ENCODE peak calls at places on chromosomes 5 and 9, in eight cellular contexts. E is endodermal cell, C is heart left ventricle, I is SJSA1, K is aorta, P is AG04450, L is transverse colon, B is A673. A is an unnamed sample. For H3K27me3, the result is how much of the 10 kb centered on the place peaks cover.

GRCh38 chr9:86655147-86655546 is 292.2 kb downstream of the GAS1 start:
- DNase-seq in E (no peak), C (no peak), I (no peak), K (no peak), P (no peak), L (no peak), B (peak), A (no peak)

GRCh38 chr9:123081824-123082223 is 48.4 kb downstream of the GPR21 start:
- DNase-seq in E (peak), C (no peak), I (no peak), K (no peak), P (no peak), L (no peak), B (peak), A (no peak)

GRCh38 chr9:121640076-121640475 is 11.4 kb upstream of the DAB2IP start:
- DNase-seq in E (peak), C (peak), I (no peak), K (peak), P (no peak), L (peak), B (peak), A (peak)

GRCh38 chr5:6773342-6774035 is 60.3 kb downstream of the TENT4A start:
- DNase-seq in E (no peak), C (no peak), I (no peak), K (no peak), P (no peak), L (no peak), B (peak), A (peak)

GRCh38 chr9:135476981-135477380 is 2.6 kb upstream of the PPP1R26 start:
- DNase-seq in E (no peak), C (no peak), I (no peak), K (no peak), P (no peak), L (no peak), B (no peak), A (no peak)

GRCh38 chr9:113879318-113879717 is 3.2 kb downstream of the ZNF618 start:
- DNase-seq in E (no peak), C (no peak), I (no peak), K (no peak), P (no peak), L (no peak), B (no peak), A (no peak)

GRCh38 chr5:157914389-157914788 is 55.4 kb upstream of the CLINT1 start:
- DNase-seq in E (no peak), C (no peak), I (no peak), K (no peak), P (no peak), L (no peak), B (no peak), A (no peak)

GRCh38 chr9:106678273-106678672 is 184.7 kb upstream of the ZNF462 start:
- DNase-seq in E (no peak), C (no peak), I (no peak), K (no peak), P (no peak), L (no peak), B (no peak), A (no peak)

GRCh38 chr5:28954074-28954473 is 1915.7 kb upstream of the CDH9 start:
- DNase-seq in E (no peak), C (no peak), I (no peak), K (no peak), P (no peak), L (no peak), B (peak), A (no peak)

GRCh38 chr9:75142208-75142607 is 53.9 kb downstream of the OSTF1 start:
- DNase-seq in E (no peak), C (no peak), I (no peak), K (no peak), P (no peak), L (no peak), B (no peak), A (no peak)

GRCh38 chr9:127878001-127878651 is 651 bp upstream of the AK1 start:
- DNase-seq in E (peak), C (no peak), I (peak), K (no peak), P (no peak), L (no peak), B (peak), A (no peak)

GRCh38 chr5:174401793-174402192 is 322.6 kb upstream of the MSX2 start:
- DNase-seq in E (no peak), C (no peak), I (no peak), K (no peak), P (no peak), L (no peak), B (no peak), A (no peak)

GRCh38 chr9:75200892-75201470 is 112.7 kb downstream of the OSTF1 start:
- DNase-seq in E (no peak), C (no peak), I (no peak), K (no peak), P (no peak), L (no peak), B (peak), A (no peak)

GRCh38 chr5:67972027-67972822 is 243.3 kb upstream of the PIK3R1 start:
- DNase-seq in E (no peak), C (no peak), I (no peak), K (no peak), P (no peak), L (no peak), B (no peak), A (no peak)

GRCh38 chr9:70563437-70564204 is 149.2 kb upstream of the KLF9 start:
- DNase-seq in E (no peak), C (no peak), I (no peak), K (peak), P (no peak), L (peak), B (no peak), A (no peak)

GRCh38 chr9:105369911-105370310 is 77.9 kb upstream of the FSD1L start:
- DNase-seq in E (no peak), C (no peak), I (no peak), K (no peak), P (no peak), L (no peak), B (no peak), A (no peak)

GRCh38 chr9:87973791-87974292 is 491 bp downstream of the CDK20 start:
- DNase-seq in E (peak), C (no peak), I (no peak), K (no peak), P (no peak), L (no peak), B (peak), A (no peak)

GRCh38 chr9:136609838-136610311 is 52.8 kb upstream of the EGFL7 start:
- DNase-seq in E (no peak), C (no peak), I (no peak), K (no peak), P (no peak), L (no peak), B (no peak), A (no peak)

GRCh38 chr5:154157483-154158378 is 32.8 kb upstream of the GALNT10 start:
- DNase-seq in E (peak), C (no peak), I (no peak), K (no peak), P (no peak), L (no peak), B (no peak), A (no peak)

GRCh38 chr5:52811067-52811749 is 23.5 kb downstream of the ITGA1 start:
- DNase-seq in E (no peak), C (no peak), I (no peak), K (peak), P (no peak), L (no peak), B (no peak), A (no peak)

GRCh38 chr9:98214811-98215210 is 22.4 kb upstream of the CORO2A start:
- DNase-seq in E (peak), C (no peak), I (no peak), K (peak), P (no peak), L (no peak), B (no peak), A (no peak)

GRCh38 chr5:68315679-68316271 is 100.2 kb downstream of the PIK3R1 start:
- DNase-seq in E (no peak), C (no peak), I (no peak), K (no peak), P (no peak), L (peak), B (no peak), A (no peak)

GRCh38 chr9:33190021-33190420 is 22.9 kb upstream of the B4GALT1 start:
- DNase-seq in E (no peak), C (no peak), I (no peak), K (no peak), P (no peak), L (no peak), B (no peak), A (no peak)

GRCh38 chr5:138869763-138870500 is 5.2 kb downstream of the LRRTM2 start:
- DNase-seq in E (no peak), C (no peak), I (no peak), K (no peak), P (no peak), L (no peak), B (no peak), A (peak)

GRCh38 chr9:38035873-38036272 is 33.2 kb downstream of the SHB start:
- DNase-seq in E (no peak), C (no peak), I (peak), K (no peak), P (peak), L (no peak), B (peak), A (no peak)

GRCh38 chr5:11293523-11293922 is 532.5 kb upstream of the DAP start:
- DNase-seq in E (no peak), C (no peak), I (no peak), K (no peak), P (no peak), L (no peak), B (no peak), A (no peak)

GRCh38 chr5:32210151-32210550 is 36.0 kb upstream of the GOLPH3 start:
- DNase-seq in E (no peak), C (no peak), I (no peak), K (no peak), P (no peak), L (no peak), B (no peak), A (no peak)

GRCh38 chr9:14151451-14151850 is 162.5 kb downstream of the NFIB start:
- DNase-seq in E (no peak), C (no peak), I (no peak), K (no peak), P (no peak), L (no peak), B (no peak), A (no peak)

GRCh38 chr9:89993678-89994630 is 389.1 kb downstream of the GADD45G start:
- DNase-seq in E (peak), C (peak), I (no peak), K (peak), P (no peak), L (peak), B (no peak), A (no peak)

GRCh38 chr9:120711841-120712538 is 2.3 kb downstream of the MEGF9 start:
- DNase-seq in E (no peak), C (no peak), I (no peak), K (no peak), P (no peak), L (no peak), B (no peak), A (no peak)

GRCh38 chr9:16119861-16120641 is 567.2 kb downstream of the CCDC171 start:
- DNase-seq in E (no peak), C (no peak), I (peak), K (no peak), P (no peak), L (no peak), B (no peak), A (no peak)

GRCh38 chr9:103530934-103531333 is 535.8 kb downstream of the CYLC2 start:
- DNase-seq in E (no peak), C (no peak), I (no peak), K (no peak), P (no peak), L (no peak), B (no peak), A (no peak)

GRCh38 chr5:107980923-107981748 is 310.4 kb upstream of the EFNA5 start:
- DNase-seq in E (no peak), C (no peak), I (no peak), K (no peak), P (peak), L (no peak), B (no peak), A (no peak)

GRCh38 chr5:160330212-160330611 is 17.8 kb upstream of the CCNJL start:
- DNase-seq in E (no peak), C (no peak), I (no peak), K (no peak), P (no peak), L (no peak), B (no peak), A (no peak)

DNA sequence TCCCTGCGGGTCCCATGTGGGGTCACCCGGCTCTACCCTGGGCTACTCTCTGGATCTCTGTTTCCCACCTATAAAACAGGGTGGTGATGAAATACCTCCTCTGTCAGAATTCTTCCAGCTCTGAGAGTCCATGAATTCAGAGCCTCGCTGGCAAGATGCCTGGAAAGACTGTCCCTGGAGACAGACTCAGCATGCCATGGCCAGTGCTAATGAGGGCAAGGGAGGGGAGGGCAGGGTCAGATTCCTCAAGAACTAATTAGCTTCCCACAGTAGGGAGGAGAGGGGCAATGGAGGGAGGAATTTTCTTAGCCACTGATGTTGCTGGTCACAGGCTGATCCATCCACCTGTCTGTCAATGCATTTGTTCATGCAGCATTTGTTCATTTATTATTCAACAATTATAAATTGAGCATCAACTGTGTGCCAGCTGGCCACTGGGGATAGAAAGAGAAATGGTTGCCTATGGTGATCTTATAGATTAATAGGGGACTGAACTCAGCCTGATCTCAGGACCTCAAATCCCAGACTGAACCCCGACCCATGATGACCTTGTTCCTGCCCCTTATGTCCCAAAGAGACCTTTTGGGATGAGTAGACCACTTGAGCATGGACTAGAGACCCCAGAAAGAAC is 4.7 kb downstream of the SYNPO start:
- DNase-seq in E (peak), C (peak), I (peak), K (peak), P (no peak), L (no peak), B (peak), A (no peak)
- H3K4me3 ChIP-seq in E (no peak), C (no peak), I (no peak), K (no peak), P (no peak), L (no peak), B (no peak), A (no peak)

GRCh38 chr9:130977811-130978221 is 31.2 kb upstream of the LAMC3 start:
- DNase-seq in E (no peak), C (peak), I (no peak), K (no peak), P (no peak), L (no peak), B (no peak), A (no peak)
- H3K27me3 ChIP-seq in E (under half), C (under half), I (under half), K (under half), P (under half), L (under half), B (under half), A (under half)

GRCh38 chr5:141427783-141428426 is 2.4 kb upstream of the PCDHGA12 start:
- DNase-seq in E (no peak), C (no peak), I (no peak), K (no peak), P (no peak), L (no peak), B (no peak), A (no peak)

GRCh38 chr5:141434006-141434405 is 3.7 kb downstream of the PCDHGA12 start:
- DNase-seq in E (no peak), C (no peak), I (no peak), K (no peak), P (no peak), L (no peak), B (no peak), A (no peak)

GRCh38 chr5:141431286-141431685 is 979 bp downstream of the PCDHGA12 start:
- DNase-seq in E (no peak), C (no peak), I (no peak), K (no peak), P (no peak), L (no peak), B (no peak), A (no peak)

GRCh38 chr5:141430332-141431113 is at the start of gene PCDHGA12:
- DNase-seq in E (no peak), C (peak), I (no peak), K (peak), P (no peak), L (no peak), B (peak), A (no peak)
- H3K4me3 ChIP-seq in E (no peak), C (peak), I (no peak), K (no peak), P (peak), L (no peak), B (no peak), A (peak)

GRCh38 chr5:133848306-133848924 is 120.0 kb downstream of the C5orf15 start:
- DNase-seq in E (no peak), C (no peak), I (no peak), K (no peak), P (no peak), L (no peak), B (no peak), A (no peak)

GRCh38 chr5:133847886-133848285 is 120.5 kb downstream of the C5orf15 start:
- DNase-seq in E (no peak), C (no peak), I (no peak), K (no peak), P (no peak), L (no peak), B (no peak), A (no peak)

GRCh38 chr5:133846478-133847226 is 121.8 kb downstream of the C5orf15 start:
- DNase-seq in E (no peak), C (no peak), I (no peak), K (no peak), P (no peak), L (no peak), B (no peak), A (no peak)

GRCh38 chr5:133849116-133849515 is 119.3 kb downstream of the C5orf15 start:
- DNase-seq in E (no peak), C (no peak), I (no peak), K (no peak), P (no peak), L (no peak), B (no peak), A (no peak)

GRCh38 chr5:133847301-133847700 is 121.1 kb downstream of the C5orf15 start:
- DNase-seq in E (no peak), C (no peak), I (no peak), K (no peak), P (no peak), L (no peak), B (no peak), A (no peak)
- H3K27me3 ChIP-seq in E (under half), C (under half), I (under half), K (under half), P (under half), L (under half), B (under half), A (under half)

DNA sequence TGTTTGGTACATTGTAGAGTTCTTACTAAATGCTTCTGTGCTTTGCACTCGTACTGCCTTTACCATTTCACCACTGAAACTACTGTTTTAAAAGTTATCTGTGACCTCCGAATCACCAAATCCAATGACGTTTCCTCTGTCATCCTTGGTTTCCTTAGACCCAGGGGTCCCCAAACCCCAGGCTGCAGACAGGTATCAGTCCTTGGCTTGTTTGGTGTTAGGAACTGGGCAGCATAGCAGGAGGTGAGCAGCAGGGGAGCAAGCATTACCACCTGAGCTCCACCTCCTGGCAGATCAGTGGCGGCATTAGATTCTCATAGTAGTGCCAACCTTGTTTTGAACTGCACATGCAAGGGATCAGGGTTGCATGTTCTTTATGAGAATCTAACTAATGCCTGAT is 26.8 kb upstream of the APC start:
- DNase-seq in E (peak), C (no peak), I (no peak), K (no peak), P (no peak), L (no peak), B (no peak), A (no peak)
- H3K4me3 ChIP-seq in E (peak), C (no peak), I (no peak), K (no peak), P (no peak), L (no peak), B (no peak), A (no peak)

GRCh38 chr5:137070521-137070920 is 428.6 kb downstream of the SPOCK1 start:
- DNase-seq in E (no peak), C (no peak), I (no peak), K (no peak), P (no peak), L (no peak), B (no peak), A (no peak)
- H3K27me3 ChIP-seq in E (under half), C (under half), I (under half), K (under half), P (under half), L (under half), B (under half), A (under half)

DNA sequence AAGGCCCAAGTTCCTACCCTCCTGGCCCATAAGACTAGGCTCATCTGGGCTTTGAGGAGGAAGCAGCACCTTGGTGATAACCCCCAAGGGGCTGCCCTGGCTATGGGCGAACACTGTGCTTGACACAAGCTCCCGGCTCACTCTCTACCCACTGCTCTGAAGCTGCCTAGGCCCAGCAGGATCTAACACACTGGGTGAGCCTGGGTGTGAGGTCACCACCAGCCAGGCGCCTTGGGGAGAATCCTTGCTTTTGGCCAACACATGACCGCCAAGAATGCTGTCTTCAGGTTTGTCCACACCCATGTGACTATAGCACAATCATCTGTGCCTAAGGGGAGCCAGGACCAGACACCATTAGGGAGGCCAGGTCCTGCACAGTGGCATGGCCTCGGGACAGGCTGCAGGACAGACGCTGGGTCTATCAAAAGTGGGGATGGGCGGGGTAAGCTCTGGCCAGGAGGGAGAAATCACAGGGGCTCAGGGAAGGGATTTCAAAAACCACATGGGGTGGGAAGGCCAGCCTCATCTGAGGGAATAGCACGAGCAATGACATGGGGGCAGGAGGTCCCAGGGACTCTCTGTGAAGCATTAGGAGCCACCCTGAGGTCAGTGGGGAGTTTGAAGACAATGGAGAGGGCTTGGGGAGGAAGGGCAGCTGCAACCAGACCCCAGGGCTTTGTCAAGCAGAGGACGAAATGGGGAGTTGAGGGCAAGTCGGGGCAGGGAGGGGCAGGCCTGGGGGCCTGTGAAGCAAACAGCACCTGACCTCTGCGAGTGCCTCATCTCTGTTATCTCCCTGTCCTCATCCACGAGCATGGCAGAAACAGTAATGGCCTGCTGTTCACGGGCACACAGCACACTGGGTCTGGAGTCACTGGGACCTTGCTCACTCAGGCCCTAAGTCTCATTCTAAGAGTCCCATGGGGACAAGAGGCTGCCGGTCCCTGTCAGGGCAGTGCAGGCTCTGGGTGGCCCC is 29.4 kb downstream of the BICD2 start:
- DNase-seq in E (peak), C (no peak), I (no peak), K (no peak), P (no peak), L (no peak), B (no peak), A (no peak)
- H3K4me3 ChIP-seq in E (no peak), C (no peak), I (no peak), K (no peak), P (no peak), L (no peak), B (no peak), A (no peak)

A was measured in dorsolateral prefrontal cortex.